ENCODE peak calls at places on chromosomes 3 and 15, in six cellular contexts. One of them, this sample, is unnamed.

GRCh38 chr3:124510290-124510689 is 220.0 kb upstream of the UMPS start:
- DNase-seq in activated naive CD8-positive, alpha-beta T cell treated with anti-CD3 and anti-CD28 coated beads, Interleukin-2, amount 50 U/mL, for 24 hours: no peak
- DNase-seq in AG04450: peak
- DNase-seq in stimulated activated CD4-positive, alpha-beta T cell treated with anti-CD3 and anti-CD28 coated beads, Interleukin-2, amount 100 ng/mL, for 48 hours: no peak
- DNase-seq in cardiac fibroblast: no peak
- DNase-seq in foreskin fibroblast: no peak
- DNase-seq in this sample: no peak

GRCh38 chr3:188993140-188993539 is 178.6 kb upstream of the TPRG1 start:
- DNase-seq in cardiac fibroblast: no peak
- DNase-seq in stimulated activated CD4-positive, alpha-beta T cell treated with anti-CD3 and anti-CD28 coated beads, Interleukin-2, amount 100 ng/mL, for 48 hours: no peak
- DNase-seq in AG04450: no peak
- DNase-seq in foreskin fibroblast: no peak
- DNase-seq in activated naive CD8-positive, alpha-beta T cell treated with anti-CD3 and anti-CD28 coated beads, Interleukin-2, amount 50 U/mL, for 24 hours: no peak
- DNase-seq in this sample: no peak

GRCh38 chr3:128567141-128567540 is 74.1 kb upstream of the GATA2 start:
- DNase-seq in cardiac fibroblast: no peak
- DNase-seq in AG04450: no peak
- DNase-seq in stimulated activated CD4-positive, alpha-beta T cell treated with anti-CD3 and anti-CD28 coated beads, Interleukin-2, amount 100 ng/mL, for 48 hours: no peak
- DNase-seq in foreskin fibroblast: no peak
- DNase-seq in activated naive CD8-positive, alpha-beta T cell treated with anti-CD3 and anti-CD28 coated beads, Interleukin-2, amount 50 U/mL, for 24 hours: no peak
- DNase-seq in this sample: no peak

GRCh38 chr3:42508562-42508961 is 6.1 kb downstream of the VIPR1 start:
- DNase-seq in AG04450: no peak
- DNase-seq in stimulated activated CD4-positive, alpha-beta T cell treated with anti-CD3 and anti-CD28 coated beads, Interleukin-2, amount 100 ng/mL, for 48 hours: no peak
- DNase-seq in foreskin fibroblast: no peak
- DNase-seq in activated naive CD8-positive, alpha-beta T cell treated with anti-CD3 and anti-CD28 coated beads, Interleukin-2, amount 50 U/mL, for 24 hours: no peak
- DNase-seq in cardiac fibroblast: no peak
- DNase-seq in this sample: no peak

GRCh38 chr3:125160911-125161371 is 51.6 kb downstream of the SLC12A8 start:
- DNase-seq in activated naive CD8-positive, alpha-beta T cell treated with anti-CD3 and anti-CD28 coated beads, Interleukin-2, amount 50 U/mL, for 24 hours: no peak
- DNase-seq in foreskin fibroblast: no peak
- DNase-seq in cardiac fibroblast: peak
- DNase-seq in stimulated activated CD4-positive, alpha-beta T cell treated with anti-CD3 and anti-CD28 coated beads, Interleukin-2, amount 100 ng/mL, for 48 hours: no peak
- DNase-seq in AG04450: no peak
- DNase-seq in this sample: no peak

GRCh38 chr15:41557673-41558399 is 1.2 kb upstream of the TYRO3 start:
- DNase-seq in AG04450: peak
- DNase-seq in stimulated activated CD4-positive, alpha-beta T cell treated with anti-CD3 and anti-CD28 coated beads, Interleukin-2, amount 100 ng/mL, for 48 hours: peak
- DNase-seq in foreskin fibroblast: peak
- DNase-seq in activated naive CD8-positive, alpha-beta T cell treated with anti-CD3 and anti-CD28 coated beads, Interleukin-2, amount 50 U/mL, for 24 hours: peak
- DNase-seq in cardiac fibroblast: peak
- DNase-seq in this sample: peak

GRCh38 chr15:92617197-92618037 is 38.2 kb downstream of the FAM174B start:
- DNase-seq in AG04450: peak
- DNase-seq in foreskin fibroblast: no peak
- DNase-seq in stimulated activated CD4-positive, alpha-beta T cell treated with anti-CD3 and anti-CD28 coated beads, Interleukin-2, amount 100 ng/mL, for 48 hours: no peak
- DNase-seq in activated naive CD8-positive, alpha-beta T cell treated with anti-CD3 and anti-CD28 coated beads, Interleukin-2, amount 50 U/mL, for 24 hours: no peak
- DNase-seq in cardiac fibroblast: peak
- DNase-seq in this sample: no peak

GRCh38 chr3:11424277-11424676 is 152.1 kb downstream of the ATG7 start:
- DNase-seq in activated naive CD8-positive, alpha-beta T cell treated with anti-CD3 and anti-CD28 coated beads, Interleukin-2, amount 50 U/mL, for 24 hours: no peak
- DNase-seq in stimulated activated CD4-positive, alpha-beta T cell treated with anti-CD3 and anti-CD28 coated beads, Interleukin-2, amount 100 ng/mL, for 48 hours: no peak
- DNase-seq in cardiac fibroblast: no peak
- DNase-seq in AG04450: no peak
- DNase-seq in foreskin fibroblast: no peak
- DNase-seq in this sample: no peak

GRCh38 chr3:159635047-159635641 is 353.5 kb upstream of the IL12A start:
- DNase-seq in stimulated activated CD4-positive, alpha-beta T cell treated with anti-CD3 and anti-CD28 coated beads, Interleukin-2, amount 100 ng/mL, for 48 hours: no peak
- DNase-seq in cardiac fibroblast: no peak
- DNase-seq in foreskin fibroblast: peak
- DNase-seq in AG04450: no peak
- DNase-seq in activated naive CD8-positive, alpha-beta T cell treated with anti-CD3 and anti-CD28 coated beads, Interleukin-2, amount 50 U/mL, for 24 hours: no peak
- DNase-seq in this sample: no peak

GRCh38 chr15:101277038-101277822 is at the start of gene SELENOS:
- DNase-seq in cardiac fibroblast: peak
- DNase-seq in stimulated activated CD4-positive, alpha-beta T cell treated with anti-CD3 and anti-CD28 coated beads, Interleukin-2, amount 100 ng/mL, for 48 hours: peak
- DNase-seq in foreskin fibroblast: peak
- DNase-seq in activated naive CD8-positive, alpha-beta T cell treated with anti-CD3 and anti-CD28 coated beads, Interleukin-2, amount 50 U/mL, for 24 hours: peak
- DNase-seq in AG04450: peak
- DNase-seq in this sample: peak

GRCh38 chr3:101185341-101185740 is 135.0 kb downstream of the IMPG2 start:
- DNase-seq in activated naive CD8-positive, alpha-beta T cell treated with anti-CD3 and anti-CD28 coated beads, Interleukin-2, amount 50 U/mL, for 24 hours: no peak
- DNase-seq in foreskin fibroblast: no peak
- DNase-seq in stimulated activated CD4-positive, alpha-beta T cell treated with anti-CD3 and anti-CD28 coated beads, Interleukin-2, amount 100 ng/mL, for 48 hours: no peak
- DNase-seq in cardiac fibroblast: no peak
- DNase-seq in AG04450: no peak
- DNase-seq in this sample: no peak

GRCh38 chr3:155946178-155946577 is 75.7 kb downstream of the GMPS start:
- DNase-seq in cardiac fibroblast: peak
- DNase-seq in stimulated activated CD4-positive, alpha-beta T cell treated with anti-CD3 and anti-CD28 coated beads, Interleukin-2, amount 100 ng/mL, for 48 hours: no peak
- DNase-seq in AG04450: peak
- DNase-seq in foreskin fibroblast: peak
- DNase-seq in activated naive CD8-positive, alpha-beta T cell treated with anti-CD3 and anti-CD28 coated beads, Interleukin-2, amount 50 U/mL, for 24 hours: no peak
- DNase-seq in this sample: no peak

GRCh38 chr3:65597225-65597951 is 441.3 kb downstream of the MAGI1 start:
- DNase-seq in cardiac fibroblast: peak
- DNase-seq in foreskin fibroblast: no peak
- DNase-seq in activated naive CD8-positive, alpha-beta T cell treated with anti-CD3 and anti-CD28 coated beads, Interleukin-2, amount 50 U/mL, for 24 hours: no peak
- DNase-seq in AG04450: no peak
- DNase-seq in stimulated activated CD4-positive, alpha-beta T cell treated with anti-CD3 and anti-CD28 coated beads, Interleukin-2, amount 100 ng/mL, for 48 hours: no peak
- DNase-seq in this sample: peak

GRCh38 chr3:149717391-149718056 is 34.8 kb downstream of the COMMD2 start:
- DNase-seq in activated naive CD8-positive, alpha-beta T cell treated with anti-CD3 and anti-CD28 coated beads, Interleukin-2, amount 50 U/mL, for 24 hours: peak
- DNase-seq in stimulated activated CD4-positive, alpha-beta T cell treated with anti-CD3 and anti-CD28 coated beads, Interleukin-2, amount 100 ng/mL, for 48 hours: peak
- DNase-seq in cardiac fibroblast: peak
- DNase-seq in AG04450: peak
- DNase-seq in foreskin fibroblast: peak
- DNase-seq in this sample: peak

GRCh38 chr15:41853831-41854230 is 15.2 kb downstream of the PLA2G4B start:
- DNase-seq in AG04450: no peak
- DNase-seq in foreskin fibroblast: no peak
- DNase-seq in cardiac fibroblast: no peak
- DNase-seq in stimulated activated CD4-positive, alpha-beta T cell treated with anti-CD3 and anti-CD28 coated beads, Interleukin-2, amount 100 ng/mL, for 48 hours: no peak
- DNase-seq in activated naive CD8-positive, alpha-beta T cell treated with anti-CD3 and anti-CD28 coated beads, Interleukin-2, amount 50 U/mL, for 24 hours: no peak
- DNase-seq in this sample: no peak

GRCh38 chr3:50201573-50202315 is 3.3 kb upstream of the SLC38A3 start:
- DNase-seq in activated naive CD8-positive, alpha-beta T cell treated with anti-CD3 and anti-CD28 coated beads, Interleukin-2, amount 50 U/mL, for 24 hours: no peak
- DNase-seq in foreskin fibroblast: no peak
- DNase-seq in cardiac fibroblast: no peak
- DNase-seq in AG04450: no peak
- DNase-seq in stimulated activated CD4-positive, alpha-beta T cell treated with anti-CD3 and anti-CD28 coated beads, Interleukin-2, amount 100 ng/mL, for 48 hours: no peak
- DNase-seq in this sample: no peak

GRCh38 chr3:172711457-172711800 is 562 bp upstream of the NCEH1 start:
- DNase-seq in AG04450: no peak
- DNase-seq in stimulated activated CD4-positive, alpha-beta T cell treated with anti-CD3 and anti-CD28 coated beads, Interleukin-2, amount 100 ng/mL, for 48 hours: no peak
- DNase-seq in cardiac fibroblast: no peak
- DNase-seq in activated naive CD8-positive, alpha-beta T cell treated with anti-CD3 and anti-CD28 coated beads, Interleukin-2, amount 50 U/mL, for 24 hours: no peak
- DNase-seq in foreskin fibroblast: no peak
- DNase-seq in this sample: no peak

GRCh38 chr3:65379223-65379622 is 659.5 kb downstream of the MAGI1 start:
- DNase-seq in AG04450: no peak
- DNase-seq in cardiac fibroblast: no peak
- DNase-seq in stimulated activated CD4-positive, alpha-beta T cell treated with anti-CD3 and anti-CD28 coated beads, Interleukin-2, amount 100 ng/mL, for 48 hours: no peak
- DNase-seq in foreskin fibroblast: no peak
- DNase-seq in activated naive CD8-positive, alpha-beta T cell treated with anti-CD3 and anti-CD28 coated beads, Interleukin-2, amount 50 U/mL, for 24 hours: no peak
- DNase-seq in this sample: no peak